ENCODE peak calls at places on chromosomes 4 and X, in nine cellular contexts. One of them, this sample, is unnamed.

GRCh38 chr4:139656614-139657486 is 8.8 kb upstream of the MGST2 start:
- DNase-seq in GM13976: peak; percentile 54
- DNase-seq in HFF-Myc: no peak
- DNase-seq in M059J: peak; percentile 71
- DNase-seq in spleen: no peak
- DNase-seq in putamen: peak; percentile 50
- DNase-seq in progenitor cell of endocrine pancreas: peak; percentile 49
- DNase-seq in activated CD4-positive, CD25-positive, alpha-beta regulatory T cell treated with anti-CD3 and anti-CD28 coated beads, Interleukin-2, amount 50 U/mL, for 72 hours: no peak
- DNase-seq in H9: peak; percentile 76
- DNase-seq in this sample: peak; percentile 78

GRCh38 chr4:76803522-76803921 is 94.4 kb downstream of the SOWAHB start:
- DNase-seq in GM13976: no peak
- DNase-seq in HFF-Myc: peak; percentile 87
- DNase-seq in M059J: peak; percentile 95
- DNase-seq in spleen: no peak
- DNase-seq in putamen: no peak
- DNase-seq in progenitor cell of endocrine pancreas: no peak
- DNase-seq in activated CD4-positive, CD25-positive, alpha-beta regulatory T cell treated with anti-CD3 and anti-CD28 coated beads, Interleukin-2, amount 50 U/mL, for 72 hours: no peak
- DNase-seq in H9: no peak
- DNase-seq in this sample: peak; percentile 95

GRCh38 chr4:67700119-67700873 is 659 bp downstream of the UBA6 start:
- DNase-seq in GM13976: peak; percentile 54
- DNase-seq in HFF-Myc: no peak
- DNase-seq in M059J: peak; percentile 57
- DNase-seq in spleen: no peak
- DNase-seq in putamen: no peak
- DNase-seq in progenitor cell of endocrine pancreas: no peak
- DNase-seq in activated CD4-positive, CD25-positive, alpha-beta regulatory T cell treated with anti-CD3 and anti-CD28 coated beads, Interleukin-2, amount 50 U/mL, for 72 hours: no peak
- DNase-seq in H9: no peak
- DNase-seq in this sample: no peak

GRCh38 chr4:36363024-36363423 is 81.6 kb downstream of the DTHD1 start:
- DNase-seq in GM13976: no peak
- DNase-seq in HFF-Myc: no peak
- DNase-seq in M059J: no peak
- DNase-seq in spleen: no peak
- DNase-seq in putamen: no peak
- DNase-seq in progenitor cell of endocrine pancreas: no peak
- DNase-seq in activated CD4-positive, CD25-positive, alpha-beta regulatory T cell treated with anti-CD3 and anti-CD28 coated beads, Interleukin-2, amount 50 U/mL, for 72 hours: no peak
- DNase-seq in H9: no peak
- DNase-seq in this sample: peak; percentile 48

GRCh38 chrX:23884427-23885024 is 23.2 kb downstream of the APOO start:
- DNase-seq in GM13976: no peak
- DNase-seq in HFF-Myc: no peak
- DNase-seq in M059J: peak; percentile 77
- DNase-seq in spleen: no peak
- DNase-seq in putamen: no peak
- DNase-seq in progenitor cell of endocrine pancreas: no peak
- DNase-seq in activated CD4-positive, CD25-positive, alpha-beta regulatory T cell treated with anti-CD3 and anti-CD28 coated beads, Interleukin-2, amount 50 U/mL, for 72 hours: no peak
- DNase-seq in H9: no peak
- DNase-seq in this sample: peak; percentile 78

GRCh38 chr4:140637836-140638235 is 69.1 kb upstream of the UCP1 start:
- DNase-seq in GM13976: peak; percentile 63
- DNase-seq in HFF-Myc: no peak
- DNase-seq in M059J: peak; percentile 23
- DNase-seq in spleen: no peak
- DNase-seq in putamen: no peak
- DNase-seq in progenitor cell of endocrine pancreas: no peak
- DNase-seq in activated CD4-positive, CD25-positive, alpha-beta regulatory T cell treated with anti-CD3 and anti-CD28 coated beads, Interleukin-2, amount 50 U/mL, for 72 hours: no peak
- DNase-seq in H9: peak; percentile 41
- DNase-seq in this sample: peak; percentile 14

GRCh38 chrX:3231766-3232165 is 114.7 kb downstream of the MXRA5 start:
- DNase-seq in GM13976: no peak
- DNase-seq in HFF-Myc: no peak
- DNase-seq in M059J: peak; percentile 46
- DNase-seq in spleen: no peak
- DNase-seq in putamen: no peak
- DNase-seq in progenitor cell of endocrine pancreas: no peak
- DNase-seq in activated CD4-positive, CD25-positive, alpha-beta regulatory T cell treated with anti-CD3 and anti-CD28 coated beads, Interleukin-2, amount 50 U/mL, for 72 hours: no peak
- DNase-seq in H9: no peak
- DNase-seq in this sample: no peak

GRCh38 chr4:67565284-67565683 is 6.8 kb downstream of the STAP1 start:
- DNase-seq in GM13976: no peak
- DNase-seq in HFF-Myc: no peak
- DNase-seq in M059J: no peak
- DNase-seq in spleen: no peak
- DNase-seq in putamen: no peak
- DNase-seq in progenitor cell of endocrine pancreas: no peak
- DNase-seq in activated CD4-positive, CD25-positive, alpha-beta regulatory T cell treated with anti-CD3 and anti-CD28 coated beads, Interleukin-2, amount 50 U/mL, for 72 hours: no peak
- DNase-seq in H9: no peak
- DNase-seq in this sample: no peak

GRCh38 chrX:130719399-130719798 is 183.6 kb downstream of the ENOX2 start:
- DNase-seq in GM13976: no peak
- DNase-seq in HFF-Myc: no peak
- DNase-seq in M059J: no peak
- DNase-seq in spleen: no peak
- DNase-seq in putamen: no peak
- DNase-seq in progenitor cell of endocrine pancreas: no peak
- DNase-seq in activated CD4-positive, CD25-positive, alpha-beta regulatory T cell treated with anti-CD3 and anti-CD28 coated beads, Interleukin-2, amount 50 U/mL, for 72 hours: no peak
- DNase-seq in H9: no peak
- DNase-seq in this sample: no peak

GRCh38 chrX:51332188-51332942 is at the start of gene NUDT10:
- DNase-seq in GM13976: peak; percentile 26
- DNase-seq in HFF-Myc: no peak
- DNase-seq in M059J: peak; percentile 12
- DNase-seq in spleen: peak; percentile 79
- DNase-seq in putamen: peak; percentile 16
- DNase-seq in progenitor cell of endocrine pancreas: peak; percentile 59
- DNase-seq in activated CD4-positive, CD25-positive, alpha-beta regulatory T cell treated with anti-CD3 and anti-CD28 coated beads, Interleukin-2, amount 50 U/mL, for 72 hours: peak; percentile 38
- DNase-seq in H9: peak; percentile 87
- DNase-seq in this sample: no peak

GRCh38 chr4:26356067-26356466 is 35.3 kb downstream of the RBPJ start:
- DNase-seq in GM13976: no peak
- DNase-seq in HFF-Myc: no peak
- DNase-seq in M059J: peak; percentile 40
- DNase-seq in spleen: no peak
- DNase-seq in putamen: no peak
- DNase-seq in progenitor cell of endocrine pancreas: no peak
- DNase-seq in activated CD4-positive, CD25-positive, alpha-beta regulatory T cell treated with anti-CD3 and anti-CD28 coated beads, Interleukin-2, amount 50 U/mL, for 72 hours: no peak
- DNase-seq in H9: no peak
- DNase-seq in this sample: no peak

GRCh38 chrX:106039920-106040319 is 1.4 kb upstream of the SERPINA7 start:
- DNase-seq in GM13976: no peak
- DNase-seq in HFF-Myc: no peak
- DNase-seq in M059J: no peak
- DNase-seq in spleen: no peak
- DNase-seq in putamen: no peak
- DNase-seq in progenitor cell of endocrine pancreas: no peak
- DNase-seq in activated CD4-positive, CD25-positive, alpha-beta regulatory T cell treated with anti-CD3 and anti-CD28 coated beads, Interleukin-2, amount 50 U/mL, for 72 hours: no peak
- DNase-seq in H9: no peak
- DNase-seq in this sample: peak; percentile 1

GRCh38 chr4:173333658-173334084 is 487 bp downstream of the HMGB2 start:
- DNase-seq in GM13976: peak; percentile 36
- DNase-seq in HFF-Myc: no peak
- DNase-seq in M059J: peak; percentile 27
- DNase-seq in spleen: peak; percentile 94
- DNase-seq in putamen: peak; percentile 55
- DNase-seq in progenitor cell of endocrine pancreas: peak; percentile 38
- DNase-seq in activated CD4-positive, CD25-positive, alpha-beta regulatory T cell treated with anti-CD3 and anti-CD28 coated beads, Interleukin-2, amount 50 U/mL, for 72 hours: no peak
- DNase-seq in H9: peak; percentile 36
- DNase-seq in this sample: no peak

This sample was measured in HT1080.